ENCODE peak calls at places on chromosomes 13 and 19, in four cellular contexts. F is HCT116, B is HepG2, W is K562. Q is an unnamed sample.

GRCh38 chr13:21676611-21677021 is 5.7 kb downstream of the FGF9 start:
- DNase-seq in W (peak; percentile 10), B (no peak), F (no peak), Q (no peak)

GRCh38 chr13:76009491-76009890 is 373.4 kb downstream of the LMO7 start:
- DNase-seq in B (no peak), W (no peak), F (no peak), Q (no peak)

GRCh38 chr19:17706750-17707181 is 12.5 kb upstream of the MAP1S start:
- DNase-seq in B (peak; percentile 46), W (peak; percentile 84), F (peak; percentile 69), Q (peak; percentile 89)

GRCh38 chr19:1503089-1503924 is 9.5 kb downstream of the ADAMTSL5 start:
- DNase-seq in F (no peak), B (no peak), W (peak; percentile 87), Q (no peak)

GRCh38 chr19:2061093-2061935 is 10.3 kb upstream of the MKNK2 start:
- DNase-seq in B (peak; percentile 97), F (peak; percentile 93), W (peak; percentile 100), Q (peak; percentile 98)

GRCh38 chr13:64985075-64985474 is 2245.1 kb downstream of the PCDH9 start:
- DNase-seq in B (no peak), F (no peak), W (no peak), Q (no peak)

GRCh38 chr13:50167967-50168366 is 152.7 kb downstream of the KCNRG start:
- DNase-seq in W (no peak), B (no peak), F (no peak), Q (no peak)

GRCh38 chr19:38686530-38686888 is 39.1 kb downstream of the ACTN4 start:
- DNase-seq in B (no peak), F (no peak), W (peak; percentile 47), Q (no peak)

GRCh38 chr13:42807866-42808265 is 26.5 kb downstream of the FAM216B start:
- DNase-seq in F (no peak), B (peak; percentile 1), W (no peak), Q (no peak)

GRCh38 chr19:4980087-4980486 is 11.2 kb downstream of the KDM4B start:
- DNase-seq in F (no peak), B (no peak), W (no peak), Q (no peak)

GRCh38 chr19:46935066-46935663 is 74.4 kb downstream of the ARHGAP35 start:
- DNase-seq in F (no peak), W (no peak), B (no peak), Q (no peak)

GRCh38 chr19:51078731-51079130 is 4.0 kb downstream of the KLK14 start:
- DNase-seq in B (no peak), F (no peak), W (no peak), Q (no peak)

GRCh38 chr13:98495627-98496238 is 81.2 kb downstream of the STK24 start:
- DNase-seq in B (peak; percentile 42), F (no peak), W (no peak), Q (no peak)

GRCh38 chr19:6239401-6239844 is 40.4 kb downstream of the MLLT1 start:
- DNase-seq in W (no peak), F (no peak), B (no peak), Q (no peak)

GRCh38 chr19:41993612-41994483 is at the start of gene ATP1A3:
- DNase-seq in F (peak; percentile 31), W (peak; percentile 76), B (no peak), Q (peak; percentile 88)

GRCh38 chr13:105450784-105451183 is 1084.7 kb downstream of the EFNB2 start:
- DNase-seq in W (no peak), F (no peak), B (no peak), Q (no peak)

GRCh38 chr19:39413269-39413902 is 917 bp downstream of the PLEKHG2 start:
- DNase-seq in W (peak; percentile 39), B (no peak), F (no peak), Q (no peak)

GRCh38 chr13:102530751-102531150 is 66.0 kb upstream of the TPP2 start:
- DNase-seq in W (no peak), F (no peak), B (no peak), Q (no peak)

GRCh38 chr13:21234537-21234936 is 58.1 kb downstream of the MRPL57 start:
- DNase-seq in B (peak; percentile 7), W (no peak), F (no peak), Q (no peak)

GRCh38 chr19:49488046-49488862 is 846 bp downstream of the RPL13A start:
- DNase-seq in F (no peak), W (peak; percentile 40), B (no peak), Q (no peak)

GRCh38 chr13:58324130-58324529 is 692.6 kb downstream of the PCDH17 start:
- DNase-seq in F (no peak), B (no peak), W (no peak), Q (no peak)

GRCh38 chr13:50610238-50610637 is 233.3 kb downstream of the DLEU7 start:
- DNase-seq in W (no peak), B (no peak), F (no peak), Q (no peak)

GRCh38 chr19:18915639-18916038 is 3.5 kb downstream of the COPE start:
- DNase-seq in B (peak; percentile 54), W (no peak), F (peak; percentile 50), Q (peak; percentile 68)

GRCh38 chr13:113746143-113746525 is 12.9 kb upstream of the TMEM255B start:
- DNase-seq in F (no peak), W (no peak), B (peak; percentile 81), Q (no peak)

GRCh38 chr13:38417727-38418126 is 68.1 kb downstream of the UFM1 start:
- DNase-seq in B (peak; percentile 8), F (no peak), W (peak; percentile 30), Q (peak; percentile 47)
- TF ChIP-seq FOSL1 in B (no peak), F (no peak), W (no peak), Q (no peak)

GRCh38 chr13:72953391-72953960 is 105.3 kb upstream of the KLF5 start:
- DNase-seq in F (no peak), B (no peak), W (no peak), Q (no peak)
- TF ChIP-seq FOSL1 in F (no peak), B (no peak), W (no peak), Q (no peak)

GRCh38 chr19:45547965-45548609 is 36.5 kb downstream of the OPA3 start:
- DNase-seq in W (no peak), F (peak; percentile 86), B (no peak), Q (no peak)
- TF ChIP-seq FOSL1 in W (no peak), F (no peak), B (no peak), Q (no peak)

DNA sequence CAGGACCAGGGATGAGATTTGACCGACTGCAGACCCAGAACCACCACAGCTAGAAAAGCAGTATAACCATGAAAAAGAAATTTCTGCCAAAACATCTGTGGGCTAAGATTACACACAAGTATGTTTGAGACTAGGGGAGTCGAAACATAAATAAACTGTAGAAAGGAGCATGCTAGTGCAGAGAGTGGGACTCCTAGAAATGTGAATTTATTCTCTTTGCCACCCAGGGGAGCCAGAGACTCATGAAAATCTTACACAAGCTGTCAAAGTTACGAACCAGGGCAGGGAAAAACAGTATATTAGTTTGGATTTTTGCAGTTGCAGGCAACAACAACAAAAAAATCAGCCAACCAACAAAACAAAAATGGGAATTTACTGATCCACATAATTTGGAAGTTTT is 12.3 kb upstream of the HSPH1 start:
- DNase-seq in B (peak; percentile 38), W (no peak), F (no peak), Q (no peak)
- TF ChIP-seq FOSL1 in B (no peak), W (no peak), F (no peak), Q (no peak)

DNA sequence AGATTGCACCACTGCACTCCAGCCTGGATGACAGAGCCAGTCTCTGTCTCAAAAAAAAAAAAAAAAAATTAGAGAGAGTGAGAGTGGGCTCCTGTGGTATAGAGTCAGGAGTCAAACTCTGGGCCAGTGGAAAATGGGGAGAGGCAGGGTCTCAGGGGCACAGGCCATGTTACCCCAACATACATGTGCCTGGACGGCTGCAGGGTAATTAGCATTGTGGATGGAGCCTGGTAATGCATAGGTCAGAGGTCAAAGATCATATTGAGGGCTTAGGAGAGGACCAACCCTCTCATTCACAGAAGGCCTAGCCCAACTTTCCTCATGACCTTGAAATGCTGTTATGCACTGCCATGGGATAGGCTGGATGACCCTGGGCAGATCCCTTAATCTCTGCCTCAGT is 7.1 kb downstream of the CLIP3 start:
- DNase-seq in B (no peak), W (peak; percentile 16), F (no peak), Q (no peak)
- TF ChIP-seq FOSL1 in B (no peak), W (no peak), F (no peak), Q (no peak)

GRCh38 chr13:110681868-110682550 is 23.9 kb downstream of the CARS2 start:
- DNase-seq in W (no peak), B (no peak), F (no peak), Q (no peak)

GRCh38 chr13:110677731-110678545 is 28.0 kb downstream of the CARS2 start:
- DNase-seq in F (no peak), B (no peak), W (no peak), Q (no peak)

GRCh38 chr13:110676057-110676510 is 29.8 kb downstream of the CARS2 start:
- DNase-seq in W (no peak), F (no peak), B (no peak), Q (no peak)

GRCh38 chr13:110680852-110681251 is 25.1 kb downstream of the CARS2 start:
- DNase-seq in W (peak; percentile 30), F (peak; percentile 10), B (peak; percentile 41), Q (no peak)

DNA sequence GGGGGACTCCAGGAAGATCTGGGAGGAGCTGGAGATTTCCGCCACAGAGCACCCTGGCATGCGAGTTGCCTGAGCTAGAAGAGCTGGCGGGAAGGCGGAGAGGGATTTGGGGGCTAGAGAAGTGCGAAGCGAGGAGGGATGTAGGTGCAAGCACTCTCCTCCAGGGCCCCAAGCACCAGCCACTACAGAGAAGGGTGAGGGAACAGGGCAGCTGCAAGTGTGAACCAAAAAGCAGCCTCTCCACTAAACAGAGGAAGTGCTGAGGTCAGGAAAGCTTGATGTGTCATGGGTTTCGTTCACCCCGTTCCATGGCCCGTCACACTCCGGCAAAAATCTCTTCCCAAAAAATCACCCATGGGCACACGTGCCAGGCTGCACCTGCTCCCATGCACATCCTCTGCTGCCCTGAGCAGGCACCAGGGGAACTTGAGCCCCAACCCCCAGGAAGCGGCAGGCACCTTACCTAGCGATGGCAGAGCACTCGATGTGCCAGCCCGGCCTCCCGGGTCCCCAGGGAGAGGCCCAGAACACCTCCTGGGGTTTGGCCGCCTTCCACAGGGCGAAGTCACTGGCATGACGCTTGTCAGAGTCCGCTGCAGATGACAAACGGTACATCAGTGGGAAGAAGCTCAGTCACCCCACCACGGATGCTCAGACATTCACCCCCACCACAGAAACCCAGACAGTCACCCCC is 29.3 kb downstream of the CARS2 start:
- DNase-seq in B (no peak), F (no peak), W (no peak), Q (no peak)
- TF ChIP-seq FOSL1 in B (no peak), F (no peak), W (no peak), Q (no peak)

GRCh38 chr13:97030705-97031452 is 36.6 kb upstream of the OXGR1 start:
- DNase-seq in W (peak; percentile 35), B (peak; percentile 19), F (peak; percentile 46), Q (no peak)
- TF ChIP-seq FOSL1 in W (no peak), B (no peak), F (no peak), Q (no peak)

GRCh38 chr19:37077929-37078716 is at the start of gene ZNF420:
- DNase-seq in B (peak; percentile 92), F (no peak), W (peak; percentile 91), Q (peak; percentile 90)
- TF ChIP-seq FOSL1 in B (no peak), F (no peak), W (no peak), Q (no peak)

Q was measured in H1.